ENCODE peak calls at places on chromosomes 4 and X, in eight cellular contexts. Q is naive B cell; L is stimulated activated CD4-positive, alpha-beta T cell treated with anti-CD3 and anti-CD28 coated beads, Interleukin-15, amount 100 ng/mL, for 24 hours; U is left cardiac atrium; R is stimulated activated CD8-positive, alpha-beta memory T cell treated with anti-CD3 and anti-CD28 coated beads, Interleukin-15, amount 100 ng/mL, for 4 hours; E is retina; V is lower leg skin; B is cardiac muscle cell. K is an unnamed sample.
A peak's percentile ranks its signal among the peaks of the same experiment; 100 is the strongest.

GRCh38 chrX:123422875-123423274 is 238.8 kb downstream of the GRIA3 start:
- DNase-seq in B (peak; percentile 32), E (peak; percentile 6), R (no peak), L (peak; percentile 1), U (no peak), V (no peak), Q (no peak), K (peak; percentile 0)

GRCh38 chrX:63855896-63856295 is 70.9 kb upstream of the ARHGEF9 start:
- DNase-seq in L (no peak), V (no peak), B (no peak), E (peak; percentile 1), R (no peak), U (no peak), Q (no peak), K (no peak)

GRCh38 chrX:3295731-3296130 is 50.7 kb downstream of the MXRA5 start:
- DNase-seq in V (no peak), Q (no peak), L (no peak), B (peak; percentile 0), U (no peak), E (no peak), R (no peak), K (peak; percentile 5)

GRCh38 chr4:123869517-123870282 is 473.1 kb downstream of the SPRY1 start:
- DNase-seq in L (no peak), V (no peak), U (no peak), Q (no peak), R (no peak), B (no peak), E (peak; percentile 15), K (no peak)

GRCh38 chrX:150482537-150483217 is 85.7 kb upstream of the MTM1 start:
- DNase-seq in V (no peak), R (peak; percentile 43), E (no peak), U (no peak), Q (no peak), B (no peak), L (peak; percentile 67), K (no peak)

GRCh38 chr4:11616856-11617255 is 188.2 kb upstream of the HS3ST1 start:
- DNase-seq in E (no peak), Q (no peak), B (no peak), L (no peak), R (no peak), V (no peak), U (no peak), K (no peak)

GRCh38 chr4:87103691-87104187 is 116.7 kb downstream of the KLHL8 start:
- DNase-seq in U (no peak), E (no peak), B (no peak), Q (no peak), R (no peak), L (no peak), V (no peak), K (no peak)

GRCh38 chr4:168483786-168484185 is 3.5 kb upstream of the DDX60L start:
- DNase-seq in Q (no peak), U (no peak), E (no peak), B (no peak), L (no peak), R (no peak), V (no peak), K (no peak)

K was measured in OCI-LY7.